ENCODE peak calls at places on chromosomes 2 and 18, in four cellular contexts. R is A549, G is cardiac fibroblast, W is endothelial cell. K is an unnamed sample.
A peak's percentile ranks its signal among the peaks of the same experiment; 100 is the strongest.

GRCh38 chr18:36189486-36189885 is 2.2 kb downstream of the MOCOS start:
- DNase-seq in R (no peak), G (no peak), W (no peak), K (no peak)

GRCh38 chr2:195021704-195022513 is 635.1 kb upstream of the SLC39A10 start:
- DNase-seq in R (no peak), G (no peak), W (no peak), K (peak; percentile 30)

GRCh38 chr2:46187112-46187618 is 110.0 kb upstream of the EPAS1 start:
- DNase-seq in R (no peak), G (peak; percentile 73), W (no peak), K (peak; percentile 88)

GRCh38 chr2:28276076-28276618 is 116.5 kb upstream of the FOSL2 start:
- DNase-seq in R (peak; percentile 92), G (peak; percentile 89), W (no peak), K (peak; percentile 97)

GRCh38 chr2:96205888-96206287 is 2.7 kb downstream of the STARD7 start:
- DNase-seq in R (no peak), G (peak; percentile 41), W (no peak), K (peak; percentile 71)

GRCh38 chr2:212295571-212295970 is 243.0 kb downstream of the ERBB4 start:
- DNase-seq in R (no peak), G (no peak), W (no peak), K (no peak)

GRCh38 chr2:55887906-55888625 is 35.5 kb downstream of the EFEMP1 start:
- DNase-seq in R (peak; percentile 41), G (peak; percentile 85), W (no peak), K (peak; percentile 83)

GRCh38 chr2:231228223-231228622 is 29.8 kb downstream of the ARMC9 start:
- DNase-seq in R (no peak), G (no peak), W (no peak), K (no peak)

GRCh38 chr2:152067823-152068222 is 31.0 kb downstream of the CACNB4 start:
- DNase-seq in R (no peak), G (no peak), W (no peak), K (peak; percentile 49)

GRCh38 chr18:43481069-43481468 is 203.8 kb upstream of the SYT4 start:
- DNase-seq in R (no peak), G (no peak), W (no peak), K (no peak)

GRCh38 chr18:62420151-62420512 is 95.0 kb downstream of the TNFRSF11A start:
- DNase-seq in R (peak; percentile 48), G (peak; percentile 48), W (no peak), K (no peak)

GRCh38 chr2:229003256-229003655 is 267.8 kb downstream of the PID1 start:
- DNase-seq in R (no peak), G (peak; percentile 56), W (no peak), K (no peak)

GRCh38 chr2:119801040-119801439 is 41.3 kb downstream of the PTPN4 start:
- DNase-seq in R (no peak), G (no peak), W (no peak), K (no peak)